ENCODE peak calls at places on chromosomes 12 and 14, in six cellular contexts. P is right cardiac atrium; R is activated CD8-positive, alpha-beta T cell treated with anti-CD3 and anti-CD28 coated beads for 36 hours; I is effector memory CD8-positive, alpha-beta T cell; G is left lung; U is HCT116. Q is an unnamed sample.

GRCh38 chr14:102868956-102869531 is 53.4 kb upstream of the AMN start:
- ATAC-seq in I (no peak), G (no peak), R (no peak), U (no peak), P (no peak), Q (no peak)

GRCh38 chr12:15899282-15899870 is 11.8 kb upstream of the DERA start:
- ATAC-seq in U (peak), I (peak), P (no peak), R (peak), G (peak), Q (no peak)

GRCh38 chr14:101584049-101584859 is 23.0 kb downstream of the DIO3 start:
- ATAC-seq in G (peak), I (no peak), R (no peak), U (no peak), P (peak), Q (peak)

GRCh38 chr12:53169644-53170043 is 10.9 kb upstream of the ZNF740 start:
- ATAC-seq in P (no peak), G (no peak), I (no peak), U (no peak), R (no peak), Q (no peak)

GRCh38 chr14:58166005-58166983 is 14.3 kb upstream of the ARMH4 start:
- ATAC-seq in R (peak), U (peak), I (peak), P (peak), G (peak), Q (peak)

GRCh38 chr12:122974274-122974891 is 661 bp upstream of the OGFOD2 start:
- ATAC-seq in U (peak), P (peak), I (peak), G (peak), R (peak), Q (peak)

GRCh38 chr14:74135386-74135785 is 50.6 kb downstream of the LIN52 start:
- ATAC-seq in P (no peak), I (no peak), U (no peak), R (no peak), G (no peak), Q (no peak)

GRCh38 chr14:100078997-100079561 is 13.9 kb downstream of the EVL start:
- ATAC-seq in P (peak), G (peak), I (peak), U (peak), R (peak), Q (no peak)

GRCh38 chr12:14664434-14665023 is 31.9 kb downstream of the GUCY2C start:
- ATAC-seq in I (peak), G (peak), P (peak), U (peak), R (peak), Q (no peak)

GRCh38 chr14:104177411-104177810 is 39.0 kb downstream of the KIF26A start:
- ATAC-seq in U (peak), G (no peak), I (no peak), P (no peak), R (no peak), Q (no peak)

GRCh38 chr12:55688716-55689655 is 18.7 kb downstream of the ITGA7 start:
- ATAC-seq in G (no peak), P (no peak), R (no peak), I (no peak), U (no peak), Q (no peak)

GRCh38 chr12:74401966-74402365 is 135.7 kb upstream of the ATXN7L3B start:
- ATAC-seq in P (no peak), G (no peak), R (no peak), I (no peak), U (peak), Q (no peak)

GRCh38 chr12:14261096-14261495 is 104.4 kb upstream of the ATF7IP start:
- ATAC-seq in U (no peak), P (no peak), R (no peak), I (no peak), G (no peak), Q (no peak)

GRCh38 chr12:10529603-10530002 is 23.9 kb downstream of the EIF2S3B start:
- ATAC-seq in I (no peak), P (no peak), R (no peak), U (no peak), G (no peak), Q (no peak)

GRCh38 chr12:1821805-1822204 is 1.4 kb downstream of the LRTM2 start:
- ATAC-seq in P (no peak), U (no peak), G (no peak), I (no peak), R (no peak), Q (no peak)

GRCh38 chr12:109883429-109883828 is 3.1 kb upstream of the GLTP start:
- ATAC-seq in I (no peak), G (no peak), P (no peak), R (no peak), U (no peak), Q (no peak)

GRCh38 chr12:106290666-106291065 is 11.9 kb upstream of the TCP11L2 start:
- ATAC-seq in I (no peak), U (no peak), P (no peak), G (no peak), R (no peak), Q (no peak)

GRCh38 chr12:27304856-27305255 is 27.8 kb upstream of the BMAL2 start:
- ATAC-seq in I (no peak), P (no peak), U (no peak), R (no peak), G (no peak), Q (no peak)

GRCh38 chr14:50830044-50830931 is 674 bp downstream of the NIN start:
- ATAC-seq in P (peak), G (peak), R (peak), I (peak), U (peak), Q (peak)

GRCh38 chr12:107580750-107581529 is 104.7 kb upstream of the PWP1 start:
- ATAC-seq in U (no peak), P (no peak), I (no peak), R (no peak), G (peak), Q (no peak)